ENCODE peak calls at places on chromosomes 3 and 15, in four cellular contexts. W, M, J and B are unnamed samples.

GRCh38 chr15:71392821-71393220 is 277.6 kb downstream of the THSD4 start:
- DNase-seq in M (no peak), J (no peak), W (no peak), B (no peak)

GRCh38 chr15:45378149-45378912 is at the start of gene GATM:
- DNase-seq in J (peak), M (peak), W (peak), B (peak)

GRCh38 chr3:124837730-124838186 is 49.4 kb downstream of the ITGB5 start:
- DNase-seq in W (peak), J (peak), M (no peak), B (peak)

GRCh38 chr3:15465876-15466585 is 38.6 kb downstream of the EAF1 start:
- DNase-seq in J (no peak), M (no peak), W (no peak), B (no peak)

GRCh38 chr15:36313021-36313420 is 266.4 kb upstream of the CDIN1 start:
- DNase-seq in M (no peak), W (peak), J (peak), B (peak)

GRCh38 chr3:126476976-126477330 is 1.3 kb upstream of the ZXDC start:
- DNase-seq in J (no peak), W (no peak), M (no peak), B (no peak)

GRCh38 chr3:140023616-140024530 is 88.9 kb downstream of the CLSTN2 start:
- DNase-seq in M (no peak), J (no peak), W (no peak), B (peak)

GRCh38 chr3:135760581-135760980 is 204.9 kb upstream of the PPP2R3A start:
- DNase-seq in W (no peak), M (no peak), J (no peak), B (no peak)

GRCh38 chr3:89571298-89571697 is 463.9 kb downstream of the EPHA3 start:
- DNase-seq in W (no peak), M (no peak), J (no peak), B (no peak)

GRCh38 chr15:57085267-57085666 is 166.8 kb downstream of the TCF12 start:
- DNase-seq in J (no peak), M (no peak), W (peak), B (peak)

GRCh38 chr3:48215019-48215418 is 8.3 kb upstream of the CAMP start:
- DNase-seq in W (no peak), J (no peak), M (no peak), B (no peak)